ENCODE peak calls at places on chromosome 19, in five cellular contexts. E is right lobe of liver, B is ovary, M is adrenal gland, J is stomach. Z is an unnamed sample.

GRCh38 chr19:3118232-3119070 is 17.4 kb upstream of the GNA15 start:
- DNase-seq in J (no peak), M (no peak), B (no peak), E (peak), Z (no peak)

GRCh38 chr19:40035996-40036395 is 20.0 kb downstream of the ZNF780B start:
- DNase-seq in M (no peak), J (no peak), E (no peak), B (no peak), Z (no peak)

GRCh38 chr19:3821857-3822364 is 35.7 kb upstream of the MATK start:
- DNase-seq in M (peak), E (peak), B (peak), J (peak), Z (peak)

GRCh38 chr19:13838943-13839192 is 38.1 kb upstream of the NANOS3 start:
- DNase-seq in B (no peak), J (no peak), E (no peak), M (no peak), Z (peak)

GRCh38 chr19:41755328-41755913 is at the start of gene CEACAM6:
- DNase-seq in B (no peak), M (no peak), E (no peak), J (no peak), Z (no peak)

GRCh38 chr19:18203408-18203862 is 407 bp downstream of the RAB3A start:
- DNase-seq in M (peak), E (peak), B (peak), J (no peak), Z (peak)

GRCh38 chr19:8488351-8488750 is 14.1 kb downstream of the PRAM1 start:
- DNase-seq in E (no peak), J (no peak), M (no peak), B (no peak), Z (no peak)

GRCh38 chr19:56905616-56906015 is 65.1 kb upstream of the PEG3 start:
- DNase-seq in B (no peak), M (no peak), E (no peak), J (no peak), Z (no peak)

GRCh38 chr19:31338069-31338767 is 11.0 kb downstream of the TSHZ3 start:
- DNase-seq in E (no peak), J (no peak), M (peak), B (peak), Z (no peak)

GRCh38 chr19:14398563-14398962 is 17.3 kb downstream of the ADGRE5 start:
- DNase-seq in J (no peak), E (no peak), M (no peak), B (no peak), Z (no peak)

GRCh38 chr19:15381864-15382263 is 2.3 kb upstream of the AKAP8 start:
- DNase-seq in J (no peak), E (no peak), B (no peak), M (no peak), Z (no peak)

GRCh38 chr19:55082023-55082851 is 6.6 kb downstream of the EPS8L1 start:
- DNase-seq in B (no peak), J (no peak), E (no peak), M (peak), Z (peak)

GRCh38 chr19:41682437-41682836 is 5.6 kb downstream of the CEACAM7 start:
- DNase-seq in E (no peak), M (no peak), J (no peak), B (no peak), Z (no peak)

GRCh38 chr19:14497347-14497921 is 1.5 kb upstream of the GIPC1 start:
- DNase-seq in B (no peak), M (peak), J (peak), E (peak), Z (no peak)

GRCh38 chr19:50728084-50728737 is 5.0 kb downstream of the CLEC11A start:
- DNase-seq in J (peak), M (peak), E (peak), B (peak), Z (peak)

GRCh38 chr19:11783767-11784166 is 14.6 kb upstream of the ZNF491 start:
- DNase-seq in M (no peak), J (no peak), E (no peak), B (no peak), Z (no peak)

GRCh38 chr19:11784356-11784755 is 14.0 kb upstream of the ZNF491 start:
- DNase-seq in B (no peak), M (no peak), J (no peak), E (no peak), Z (no peak)

GRCh38 chr19:11792942-11793341 is 5.4 kb upstream of the ZNF491 start:
- DNase-seq in J (no peak), M (no peak), B (no peak), E (no peak), Z (no peak)

GRCh38 chr19:11787536-11787935 is 10.8 kb upstream of the ZNF491 start:
- DNase-seq in E (no peak), J (no peak), B (no peak), M (no peak), Z (no peak)
- TF ChIP-seq POLR2A in E (no peak), J (no peak), B (no peak), M (no peak), Z (no peak)

GRCh38 chr19:44452367-44452766 is 4.1 kb upstream of the ZNF229 start:
- DNase-seq in M (no peak), E (no peak), J (no peak), B (no peak), Z (no peak)

GRCh38 chr19:44451687-44452086 is 3.4 kb upstream of the ZNF229 start:
- DNase-seq in B (no peak), J (no peak), M (no peak), E (no peak), Z (no peak)

DNA sequence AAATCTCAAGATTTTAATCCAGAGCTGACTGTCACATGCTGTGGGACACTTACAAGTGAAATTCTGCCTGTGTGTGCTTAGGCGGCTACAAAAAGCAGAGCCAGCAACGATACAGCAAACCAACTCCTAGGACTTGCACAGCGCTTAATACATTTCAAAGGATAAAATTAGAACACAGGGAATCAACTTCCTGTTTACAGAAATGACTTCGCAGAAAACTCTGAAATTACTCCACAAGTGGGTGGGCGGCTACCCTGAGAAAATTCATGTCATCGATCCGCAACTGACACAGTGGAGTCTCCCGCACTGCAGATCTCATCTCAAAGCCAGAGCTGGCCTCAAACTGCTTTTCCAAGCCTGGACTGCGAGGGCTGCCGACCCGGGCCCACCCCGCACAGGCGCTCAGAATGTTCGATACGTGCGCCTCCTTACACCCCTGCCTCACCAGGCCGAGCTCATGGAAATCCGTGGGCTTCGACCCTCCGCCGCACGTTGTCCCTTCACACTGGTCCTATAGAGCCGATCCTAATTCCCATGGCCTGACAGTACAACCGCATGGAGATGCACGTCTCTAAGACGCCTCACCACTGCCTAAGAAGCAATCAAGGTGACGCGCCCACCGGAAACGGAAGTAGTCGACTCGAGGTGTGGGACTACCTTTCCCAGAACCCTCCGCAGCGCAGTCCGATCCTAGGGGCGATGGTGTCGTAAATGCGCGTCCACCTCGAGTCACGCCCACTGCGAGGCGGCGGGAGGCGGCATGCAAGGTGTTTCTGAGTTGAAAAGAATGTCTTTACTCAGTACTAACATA is at the start of gene ZNF229:
- DNase-seq in E (peak), M (peak), J (peak), B (peak), Z (peak)
- TF ChIP-seq POLR2A in E (no peak), M (no peak), J (no peak), B (no peak), Z (no peak)

GRCh38 chr19:1133471-1133929 is 29.7 kb downstream of the GPX4 start:
- DNase-seq in J (peak), B (peak), M (no peak), E (peak), Z (peak)

GRCh38 chr19:1132625-1133383 is 29.0 kb downstream of the GPX4 start:
- DNase-seq in E (no peak), B (peak), J (no peak), M (peak), Z (no peak)

GRCh38 chr19:1129535-1129934 is 25.7 kb downstream of the GPX4 start:
- DNase-seq in B (no peak), M (no peak), E (no peak), J (no peak), Z (no peak)

GRCh38 chr19:1130801-1131717 is 27.3 kb downstream of the GPX4 start:
- DNase-seq in M (no peak), J (peak), B (no peak), E (no peak), Z (no peak)

DNA sequence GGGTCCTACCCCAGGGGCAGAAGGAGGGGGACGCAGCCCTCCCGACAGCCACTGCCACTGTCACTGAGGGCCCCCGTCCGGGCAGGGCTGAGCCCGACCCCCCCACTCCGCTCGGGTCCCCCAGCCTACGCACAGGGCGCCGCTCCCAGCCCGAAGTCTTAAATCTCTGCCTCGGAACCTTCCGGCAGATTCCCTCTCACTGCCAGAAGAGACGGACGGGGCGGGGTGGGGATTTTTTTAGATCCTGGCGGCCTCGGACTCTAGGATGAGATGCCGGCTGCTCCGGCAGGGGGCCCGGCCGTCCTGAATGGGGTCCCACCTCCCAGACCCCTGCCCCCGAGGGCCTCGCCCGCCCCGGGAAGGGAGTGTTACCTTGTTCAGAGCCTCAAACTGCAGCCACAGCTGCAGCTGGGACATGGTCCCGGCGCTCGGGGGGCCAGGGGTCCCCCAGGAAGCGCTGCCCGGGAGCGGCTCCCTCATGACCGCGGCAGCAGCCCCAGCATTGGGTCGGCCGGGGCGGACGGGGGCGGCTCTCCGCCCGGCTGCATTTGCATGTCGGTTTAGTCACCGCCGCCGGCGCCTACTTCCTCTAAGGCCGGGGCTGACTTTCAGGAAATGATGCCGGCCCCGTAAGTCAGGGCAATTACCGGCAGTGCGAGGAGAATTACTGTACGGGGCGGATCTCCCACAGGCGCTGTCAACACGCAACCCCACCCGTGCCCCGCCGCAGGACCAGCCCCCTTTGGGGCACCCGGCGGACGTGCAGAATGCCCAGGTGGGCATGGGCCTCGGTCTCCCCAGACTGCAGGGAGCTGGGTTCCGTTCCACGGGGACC is 28.1 kb downstream of the GPX4 start:
- DNase-seq in J (peak), B (peak), M (peak), E (peak), Z (peak)
- TF ChIP-seq POLR2A in J (no peak), B (peak), M (peak), E (peak), Z (no peak)

DNA sequence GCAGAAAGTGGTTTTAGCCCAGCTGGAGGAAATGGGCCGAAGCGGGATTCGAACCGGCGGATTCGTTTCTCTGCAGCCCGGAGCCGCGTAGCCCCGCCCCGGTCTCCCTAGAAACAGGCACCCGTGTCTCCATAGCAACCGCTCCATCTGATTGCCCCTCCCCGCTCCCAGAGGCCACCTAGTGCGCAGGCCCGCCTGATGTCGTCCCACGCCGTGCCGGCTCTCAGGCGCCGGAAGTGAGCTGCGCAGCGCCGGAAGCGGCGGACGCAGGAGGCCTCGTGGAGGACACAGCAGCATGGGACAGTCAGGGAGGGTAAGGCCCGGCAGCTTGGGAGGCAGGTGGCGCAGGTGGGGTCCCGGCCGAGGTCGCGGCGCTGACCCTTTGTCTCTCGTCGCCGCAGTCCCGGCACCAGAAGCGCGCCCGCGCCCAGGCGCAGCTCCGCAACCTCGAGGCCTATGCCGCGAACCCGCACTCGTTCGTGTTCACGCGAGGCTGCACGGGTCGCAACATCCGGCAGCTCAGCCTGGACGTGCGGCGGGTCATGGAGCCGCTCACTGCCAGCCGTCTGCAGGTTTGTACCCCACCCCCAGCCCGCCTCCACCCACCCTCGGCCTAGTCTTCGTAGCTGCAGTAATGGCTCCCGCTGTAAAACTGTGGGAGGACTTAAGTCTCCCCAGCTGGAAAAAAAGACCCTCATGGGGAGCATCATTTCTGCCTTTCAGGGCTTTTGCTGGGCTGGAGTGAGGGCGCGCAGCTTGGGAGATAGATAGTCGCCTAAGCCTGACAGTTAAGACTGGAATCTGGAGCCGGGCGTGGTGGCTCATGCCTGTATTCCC is at the start of gene PPAN:
- DNase-seq in B (peak), E (peak), M (peak), J (peak), Z (peak)
- TF ChIP-seq POLR2A in B (peak), E (peak), M (no peak), J (no peak), Z (peak)

DNA sequence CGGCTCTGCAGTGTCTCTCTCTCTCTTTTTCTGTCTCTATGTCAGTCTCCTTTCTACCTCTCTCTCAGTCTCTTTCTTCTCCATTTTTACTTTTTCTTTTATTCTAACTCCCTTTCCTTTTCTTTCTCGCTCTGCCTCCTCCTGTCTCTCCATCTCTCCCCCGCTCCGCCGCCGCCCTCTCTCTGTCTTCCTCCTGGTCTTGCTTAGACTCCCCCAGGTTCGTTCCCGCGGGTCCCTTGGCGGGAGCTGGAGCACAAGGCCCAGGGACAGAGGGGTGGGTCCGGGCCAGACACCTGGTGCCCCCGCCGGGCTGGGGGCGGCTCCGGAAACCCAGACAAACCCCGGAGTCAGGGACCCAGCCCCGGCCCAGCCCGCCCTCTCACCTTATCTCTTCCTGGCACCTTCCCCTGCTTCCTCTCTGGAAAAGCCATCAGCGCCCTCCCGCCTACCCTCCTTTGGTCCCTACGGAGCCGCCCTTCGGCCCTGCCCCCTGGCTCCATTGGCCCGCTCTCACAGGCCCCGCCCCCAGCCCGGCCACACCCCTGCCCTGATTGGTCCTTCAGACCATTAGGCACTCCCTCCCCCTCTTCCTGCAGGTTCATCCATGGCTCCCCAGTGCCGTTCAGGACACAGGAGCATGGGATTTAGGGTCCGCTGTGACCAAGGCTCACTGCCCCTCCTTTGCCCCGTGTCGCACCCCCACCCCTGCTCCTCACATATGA is 15.4 kb upstream of the NOP53 start:
- DNase-seq in E (peak), B (peak), M (peak), J (peak), Z (peak)
- TF ChIP-seq POLR2A in E (no peak), B (no peak), M (no peak), J (no peak), Z (no peak)

DNA sequence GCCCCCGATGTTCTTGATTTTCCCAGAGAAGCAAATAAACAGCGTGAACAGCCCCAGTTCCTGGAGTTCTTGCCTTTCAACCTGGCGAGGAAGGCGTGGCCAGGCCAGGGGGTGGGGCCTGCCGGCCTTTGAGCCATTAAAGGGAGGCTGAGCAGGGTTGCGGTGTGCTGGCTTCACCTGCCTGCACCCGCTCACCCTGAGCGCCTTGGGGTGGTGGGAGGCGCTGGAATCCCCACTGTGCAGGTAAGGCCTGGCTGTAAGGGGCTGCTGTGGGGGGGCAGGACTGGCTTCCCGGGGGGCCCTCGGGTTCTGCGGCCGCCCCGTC is 2.7 kb upstream of the MISP start:
- DNase-seq in E (no peak), M (no peak), B (no peak), J (peak), Z (no peak)
- TF ChIP-seq POLR2A in E (no peak), M (no peak), B (no peak), J (no peak), Z (no peak)

GRCh38 chr19:33564836-33565338 is 43.3 kb upstream of the PEPD start:
- DNase-seq in E (no peak), J (no peak), B (no peak), M (no peak), Z (no peak)

GRCh38 chr19:33569822-33570221 is 48.2 kb upstream of the PEPD start:
- DNase-seq in M (no peak), B (no peak), J (no peak), E (no peak), Z (no peak)

DNA sequence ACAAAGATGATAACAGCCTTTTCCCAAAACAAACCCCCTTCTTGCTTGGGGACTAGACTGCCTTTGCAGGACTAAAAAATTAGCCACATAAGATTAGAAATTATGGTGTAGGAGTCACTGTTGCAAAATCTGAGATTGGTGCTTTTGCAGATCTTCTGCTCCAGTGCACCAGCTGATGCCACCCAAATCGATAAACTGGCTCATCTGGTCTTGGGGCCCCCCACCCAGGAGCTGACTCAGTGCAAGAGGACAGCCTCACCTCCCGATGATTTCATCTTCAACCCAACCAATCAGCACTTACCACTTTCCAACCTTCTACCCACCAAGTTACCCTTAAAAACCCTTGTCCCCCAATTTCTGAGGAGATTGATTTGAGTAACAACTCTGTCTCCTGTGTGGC is 47.1 kb upstream of the PEPD start:
- DNase-seq in M (no peak), B (no peak), E (no peak), J (no peak), Z (no peak)
- TF ChIP-seq POLR2A in M (no peak), B (no peak), E (no peak), J (no peak), Z (no peak)

GRCh38 chr19:49129238-49129583 is 9.9 kb downstream of the PPFIA3 start:
- DNase-seq in M (no peak), B (no peak), J (no peak), E (no peak), Z (no peak)

GRCh38 chr19:49128545-49129237 is 9.3 kb downstream of the PPFIA3 start:
- DNase-seq in J (no peak), E (no peak), M (no peak), B (no peak), Z (no peak)

GRCh38 chr19:49126575-49126974 is 7.2 kb downstream of the PPFIA3 start:
- DNase-seq in E (no peak), J (no peak), B (no peak), M (no peak), Z (no peak)

GRCh38 chr19:49130325-49130724 is 11.0 kb downstream of the PPFIA3 start:
- DNase-seq in B (no peak), J (no peak), E (no peak), M (no peak), Z (no peak)

GRCh38 chr19:49127674-49128544 is 8.6 kb downstream of the PPFIA3 start:
- DNase-seq in M (peak), E (peak), B (peak), J (peak), Z (peak)
- TF ChIP-seq POLR2A in M (no peak), E (no peak), B (no peak), J (no peak), Z (no peak)

Z was measured in erythroblast.